ENCODE peak calls at places on chromosomes 16 and 17, in five cellular contexts. Q, H, O, Z and E are unnamed samples.

GRCh38 chr16:55107851-55108250 is 177.2 kb downstream of the IRX5 start:
- DNase-seq in H (no peak), Q (no peak), O (no peak), Z (no peak), E (no peak)

GRCh38 chr16:87790278-87791023 is 24.7 kb upstream of the KLHDC4 start:
- DNase-seq in Z (peak; percentile 23), O (peak; percentile 58), H (peak; percentile 83), Q (no peak), E (no peak)

GRCh38 chr17:63489291-63489690 is 12.4 kb downstream of the ACE start:
- DNase-seq in H (no peak), O (no peak), Q (no peak), Z (no peak), E (no peak)

GRCh38 chr16:14095883-14096551 is 24.9 kb downstream of the MRTFB start:
- DNase-seq in Z (no peak), H (no peak), Q (no peak), O (no peak), E (no peak)

GRCh38 chr16:88905563-88905962 is 39.1 kb upstream of the PABPN1L start:
- DNase-seq in Q (no peak), O (no peak), Z (no peak), H (peak; percentile 32), E (no peak)

GRCh38 chr16:85315871-85316270 is 203.6 kb upstream of the CIBAR2 start:
- DNase-seq in Z (no peak), H (no peak), Q (no peak), O (no peak), E (no peak)

GRCh38 chr16:85061566-85061965 is 34.0 kb downstream of the KIAA0513 start:
- DNase-seq in Q (no peak), O (no peak), Z (peak; percentile 40), H (no peak), E (no peak)

GRCh38 chr16:4404247-4404966 is 12.0 kb downstream of the CORO7 start:
- DNase-seq in Z (peak; percentile 32), O (peak; percentile 50), H (peak; percentile 77), Q (no peak), E (peak; percentile 82)

GRCh38 chr17:4329838-4330237 is 36.6 kb downstream of the UBE2G1 start:
- DNase-seq in Z (no peak), H (peak; percentile 90), Q (no peak), O (no peak), E (no peak)

GRCh38 chr17:50117202-50118040 is 12.5 kb downstream of the SAMD14 start:
- DNase-seq in O (peak; percentile 74), Q (no peak), Z (peak; percentile 68), H (peak; percentile 78), E (no peak)

GRCh38 chr17:30921544-30922196 is at the start of gene ADAP2:
- DNase-seq in H (peak; percentile 60), O (no peak), Q (no peak), Z (peak; percentile 77), E (peak; percentile 65)

GRCh38 chr16:772959-773358 is 12.4 kb downstream of the MSLN start:
- DNase-seq in H (no peak), Q (no peak), Z (no peak), O (no peak), E (no peak)

GRCh38 chr16:80198265-80198994 is 342.4 kb upstream of the DYNLRB2 start:
- DNase-seq in Q (no peak), O (no peak), Z (no peak), H (no peak), E (no peak)

GRCh38 chr17:75338335-75338734 is 49.1 kb upstream of the SLC25A19 start:
- DNase-seq in Q (no peak), H (no peak), Z (no peak), O (no peak), E (no peak)

GRCh38 chr17:72122336-72122667 is 1.5 kb downstream of the SOX9 start:
- DNase-seq in Q (no peak), Z (no peak), O (no peak), H (no peak), E (no peak)

GRCh38 chr17:32625971-32626370 is 139.2 kb downstream of the CDK5R1 start:
- DNase-seq in O (no peak), Z (no peak), H (no peak), Q (no peak), E (no peak)

GRCh38 chr16:1452530-1452929 is 8.2 kb upstream of the CCDC154 start:
- DNase-seq in O (no peak), H (no peak), Z (no peak), Q (no peak), E (no peak)

GRCh38 chr17:7351665-7352558 is at the start of gene KCTD11:
- DNase-seq in H (peak; percentile 96), O (peak; percentile 90), Z (peak; percentile 95), Q (peak; percentile 88), E (peak; percentile 93)

GRCh38 chr17:78745407-78746088 is 36.5 kb downstream of the CYTH1 start:
- DNase-seq in O (no peak), Z (no peak), Q (no peak), H (no peak), E (no peak)

GRCh38 chr16:57773680-57774295 is 28.5 kb downstream of the KIFC3 start:
- DNase-seq in Q (no peak), H (no peak), O (no peak), Z (no peak), E (no peak)

GRCh38 chr17:19766421-19767270 is 18.5 kb upstream of the ALDH3A1 start:
- DNase-seq in H (peak; percentile 86), Z (peak; percentile 84), Q (peak; percentile 70), O (peak; percentile 88), E (peak; percentile 80)

GRCh38 chr16:72927199-72928088 is 120.5 kb downstream of the ZFHX3 start:
- DNase-seq in Q (no peak), O (no peak), H (peak; percentile 25), Z (peak; percentile 20), E (peak; percentile 75)

GRCh38 chr17:77332034-77332971 is 191.5 kb downstream of the SEC14L1 start:
- DNase-seq in O (no peak), Q (peak; percentile 12), H (no peak), Z (peak; percentile 26), E (peak; percentile 36)

GRCh38 chr17:29019475-29020181 is 13.8 kb upstream of the SEZ6 start:
- DNase-seq in H (no peak), Z (peak; percentile 13), O (no peak), Q (no peak), E (no peak)

GRCh38 chr17:19671433-19671832 is 22.9 kb downstream of the ALDH3A2 start:
- DNase-seq in Z (no peak), Q (no peak), H (no peak), O (no peak), E (no peak)

GRCh38 chr17:74343121-74343520 is 17.1 kb downstream of the KIF19 start:
- DNase-seq in Z (no peak), O (no peak), H (no peak), Q (no peak), E (no peak)

GRCh38 chr16:76190059-76190458 is 87.1 kb upstream of the CNTNAP4 start:
- DNase-seq in Q (no peak), Z (no peak), H (no peak), O (no peak), E (no peak)

GRCh38 chr16:55437627-55438026 is 41.4 kb upstream of the MMP2 start:
- DNase-seq in Q (no peak), H (no peak), O (no peak), Z (no peak), E (no peak)

GRCh38 chr17:72575542-72576233 is 454.9 kb downstream of the SOX9 start:
- DNase-seq in Z (no peak), Q (no peak), O (no peak), H (no peak), E (no peak)

GRCh38 chr17:83192161-83192788 is 112.9 kb downstream of the METRNL start:
- DNase-seq in H (no peak), Z (peak; percentile 6), Q (peak; percentile 74), O (peak; percentile 25), E (peak; percentile 80)
- H3K27ac ChIP-seq in H (no peak overlapping the region), Z (no peak overlapping the region), Q (peak overlapping the region; percentile 89), O (no peak overlapping the region), E (peak overlapping the region; percentile 84)

DNA sequence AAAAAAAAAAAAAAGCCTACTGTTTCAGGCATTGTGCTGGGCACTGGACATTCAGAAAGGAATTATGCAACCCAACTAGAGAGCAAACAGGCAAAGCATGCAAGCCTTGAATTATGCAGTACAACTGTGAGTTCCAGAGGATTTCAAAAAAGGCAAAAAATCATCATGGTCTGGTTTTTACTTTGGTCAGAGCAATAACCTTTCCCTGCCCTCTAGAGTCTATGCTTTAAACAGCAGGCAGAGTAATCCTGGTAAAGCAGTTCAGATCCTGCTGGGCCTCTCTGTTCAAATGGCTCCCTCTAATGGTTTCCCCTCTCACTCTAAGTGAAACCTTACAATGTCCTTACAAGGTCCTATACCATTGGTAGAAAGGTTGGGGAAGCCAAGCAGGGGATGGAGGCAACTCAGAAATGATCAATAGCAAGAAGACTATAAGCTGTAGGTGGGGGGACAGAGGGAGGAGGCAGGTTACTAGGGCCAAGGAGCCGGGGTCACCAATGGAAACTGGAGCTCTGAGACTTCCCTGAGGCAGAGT is 4.6 kb upstream of the TAF15 start:
- DNase-seq in Q (no peak), H (peak; percentile 98), O (no peak), Z (peak; percentile 50), E (no peak)
- TF ChIP-seq EP300 in Q (peak; percentile 77), H (no peak), O (no peak), Z (no peak), E (no peak)

DNA sequence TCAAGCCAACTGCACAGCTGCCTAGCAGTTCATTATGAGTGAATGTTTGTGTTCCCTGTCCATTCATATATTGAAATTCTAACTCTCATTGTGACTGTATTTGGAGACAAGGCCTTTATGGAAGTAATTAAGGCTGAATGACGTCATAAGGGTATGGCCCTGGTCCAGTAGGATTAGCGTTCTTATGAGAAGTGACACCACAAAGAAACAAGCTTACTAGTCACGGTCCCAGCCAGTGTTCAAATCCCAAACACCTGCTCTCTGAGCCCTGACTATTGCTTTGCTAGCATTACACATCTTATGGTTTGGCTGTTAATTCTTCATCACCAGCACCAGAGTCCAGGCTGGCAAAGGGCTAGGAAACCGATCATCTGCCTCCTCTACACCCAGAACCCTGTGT is 2.2 kb downstream of the ZNF668 start:
- DNase-seq in O (no peak), Q (no peak), H (no peak), Z (no peak), E (no peak)
- H3K27ac ChIP-seq in O (no peak overlapping the region), Q (no peak overlapping the region), H (peak overlapping the region; percentile 98), Z (peak overlapping the region; percentile 94), E (peak overlapping the region; percentile 93)

DNA sequence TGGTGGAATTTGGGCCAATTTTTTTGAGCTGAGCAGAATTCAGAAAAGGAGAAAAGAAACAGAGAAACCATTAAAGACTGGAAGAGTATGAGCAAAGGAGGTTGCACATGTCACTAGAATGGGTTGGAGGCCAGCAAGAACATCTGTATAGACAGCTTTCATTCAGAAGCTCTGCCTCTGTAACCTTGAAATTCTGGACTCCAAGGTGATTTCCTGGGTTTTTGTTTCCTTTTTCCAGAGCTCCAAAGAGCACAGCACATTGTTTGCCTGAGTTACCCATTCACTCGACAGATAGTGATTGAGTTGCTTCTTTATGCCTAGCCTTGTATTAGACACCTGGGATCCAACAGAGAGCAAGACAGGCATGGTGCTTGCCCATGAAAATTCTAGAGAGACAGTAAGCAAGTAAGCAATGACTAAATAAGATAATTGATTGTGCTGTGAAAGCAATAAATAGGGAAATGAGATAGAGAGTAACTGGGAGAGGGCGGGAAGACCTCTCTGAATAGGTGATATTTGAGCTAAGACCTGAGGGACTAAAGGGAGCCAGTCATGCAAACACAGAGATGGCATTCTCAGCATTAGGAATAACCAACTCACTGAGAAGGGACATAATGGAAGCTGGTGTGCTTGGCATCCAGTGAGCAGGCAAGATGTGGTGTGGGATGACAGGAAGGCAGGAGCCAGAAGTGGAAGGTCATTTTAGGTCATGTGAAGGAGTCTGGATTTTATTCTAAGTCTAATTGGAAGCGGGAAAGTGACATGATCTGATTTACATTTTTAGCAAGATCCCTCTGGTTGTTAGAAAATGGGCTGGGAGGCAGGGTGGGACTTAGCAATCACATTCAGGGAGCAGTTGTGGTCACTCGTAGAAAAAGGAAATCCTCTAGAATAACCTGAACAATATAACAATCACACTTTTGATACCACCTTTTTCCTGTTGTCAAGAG is 197.5 kb downstream of the HS3ST3A1 start:
- DNase-seq in O (no peak), Q (no peak), Z (no peak), H (no peak), E (no peak)
- TF ChIP-seq EP300 in O (no peak), Q (no peak), Z (no peak), H (no peak), E (no peak)